ENCODE peak calls at places on chromosomes 1 and 21, in four cellular contexts. Y is K562, D is GM12878, T is WTC11. J is an unnamed sample.

GRCh38 chr1:60875139-60875538 is 207.2 kb upstream of the NFIA start:
- DNase-seq in Y (no peak), D (no peak), T (no peak), J (no peak)

GRCh38 chr1:182279302-182279701 is 112.3 kb downstream of the GLUL start:
- DNase-seq in Y (no peak), D (no peak), T (no peak), J (no peak)

GRCh38 chr1:42966688-42967609 is 8.3 kb upstream of the SLC2A1 start:
- DNase-seq in Y (peak), D (no peak), T (peak), J (peak)

GRCh38 chr1:168301664-168302320 is 21.1 kb downstream of the TBX19 start:
- DNase-seq in Y (no peak), D (no peak), T (no peak), J (peak)

GRCh38 chr1:21264913-21265312 is 25.4 kb downstream of the ECE1 start:
- DNase-seq in Y (no peak), D (no peak), T (no peak), J (no peak)

GRCh38 chr1:63435136-63435535 is 67.7 kb downstream of the ALG6 start:
- DNase-seq in Y (no peak), D (no peak), T (no peak), J (no peak)

GRCh38 chr1:150560576-150560975 is 11.4 kb downstream of the ADAMTSL4 start:
- DNase-seq in Y (no peak), D (no peak), T (no peak), J (no peak)

GRCh38 chr1:93238425-93238824 is 57.9 kb downstream of the CCDC18 start:
- DNase-seq in Y (no peak), D (no peak), T (no peak), J (no peak)

GRCh38 chr1:52474807-52475206 is 70.4 kb downstream of the PRPF38A start:
- DNase-seq in Y (no peak), D (no peak), T (no peak), J (no peak)

GRCh38 chr1:46197551-46198025 is 646 bp downstream of the POMGNT1 start:
- DNase-seq in Y (peak), D (no peak), T (no peak), J (no peak)

GRCh38 chr1:208154679-208155078 is 89.5 kb downstream of the PLXNA2 start:
- DNase-seq in Y (no peak), D (no peak), T (no peak), J (no peak)

GRCh38 chr1:208154040-208154439 is 90.1 kb downstream of the PLXNA2 start:
- DNase-seq in Y (no peak), D (no peak), T (no peak), J (no peak)

GRCh38 chr1:208156310-208156709 is 87.9 kb downstream of the PLXNA2 start:
- DNase-seq in Y (no peak), D (no peak), T (no peak), J (no peak)

GRCh38 chr1:208153386-208153785 is 90.8 kb downstream of the PLXNA2 start:
- DNase-seq in Y (no peak), D (no peak), T (no peak), J (no peak)

GRCh38 chr1:208155243-208155642 is 88.9 kb downstream of the PLXNA2 start:
- DNase-seq in Y (no peak), D (no peak), T (no peak), J (no peak)
- TF ChIP-seq CBFB in Y (no peak), D (no peak), T (no peak), J (no peak)

DNA sequence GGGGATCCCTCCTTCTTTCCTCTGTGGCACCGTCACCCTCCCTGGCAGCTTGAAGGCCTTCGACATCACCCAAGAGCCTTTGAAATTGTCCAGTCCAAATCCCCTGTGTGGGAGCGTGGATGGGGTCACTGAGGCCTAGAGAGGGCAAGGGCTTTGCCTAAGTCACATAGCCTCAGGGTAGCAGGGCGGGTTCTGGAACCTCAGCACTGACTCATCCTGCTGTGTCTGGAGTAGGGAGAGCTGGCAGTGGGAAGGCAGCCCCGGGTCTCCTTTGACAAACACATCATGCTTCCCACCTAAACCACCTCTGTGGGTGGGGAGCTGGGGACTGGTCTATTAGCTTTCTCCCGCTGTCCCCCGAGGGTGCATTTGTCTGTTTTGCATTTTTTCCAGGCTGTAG is 76.8 kb upstream of the POU3F1 start:
- DNase-seq in Y (no peak), D (no peak), T (no peak), J (no peak)
- TF ChIP-seq CBFB in Y (no peak), D (no peak), T (no peak), J (no peak)

GRCh38 chr21:27586986-27587385 is 620.1 kb upstream of the ADAMTS5 start:
- DNase-seq in Y (no peak), D (no peak), T (no peak), J (no peak)

GRCh38 chr21:27582246-27582945 is 615.5 kb upstream of the ADAMTS5 start:
- DNase-seq in Y (no peak), D (no peak), T (no peak), J (no peak)

GRCh38 chr21:27582946-27583270 is 616.0 kb upstream of the ADAMTS5 start:
- DNase-seq in Y (no peak), D (no peak), T (no peak), J (no peak)

GRCh38 chr21:27584266-27584665 is 617.4 kb upstream of the ADAMTS5 start:
- DNase-seq in Y (no peak), D (no peak), T (no peak), J (no peak)

GRCh38 chr21:27586326-27586725 is 619.4 kb upstream of the ADAMTS5 start:
- DNase-seq in Y (no peak), D (no peak), T (no peak), J (no peak)
- TF ChIP-seq CBFB in Y (no peak), D (no peak), T (no peak), J (no peak)

GRCh38 chr1:26361605-26362122 is 7.7 kb upstream of the CRYBG2 start:
- DNase-seq in Y (no peak), D (no peak), T (no peak), J (no peak)

GRCh38 chr1:26358411-26359384 is 4.8 kb upstream of the CRYBG2 start:
- DNase-seq in Y (peak), D (no peak), T (no peak), J (peak)

GRCh38 chr1:26360807-26361604 is 7.1 kb upstream of the CRYBG2 start:
- DNase-seq in Y (no peak), D (no peak), T (no peak), J (no peak)

GRCh38 chr1:26362331-26362730 is 8.4 kb upstream of the CRYBG2 start:
- DNase-seq in Y (no peak), D (no peak), T (no peak), J (no peak)

DNA sequence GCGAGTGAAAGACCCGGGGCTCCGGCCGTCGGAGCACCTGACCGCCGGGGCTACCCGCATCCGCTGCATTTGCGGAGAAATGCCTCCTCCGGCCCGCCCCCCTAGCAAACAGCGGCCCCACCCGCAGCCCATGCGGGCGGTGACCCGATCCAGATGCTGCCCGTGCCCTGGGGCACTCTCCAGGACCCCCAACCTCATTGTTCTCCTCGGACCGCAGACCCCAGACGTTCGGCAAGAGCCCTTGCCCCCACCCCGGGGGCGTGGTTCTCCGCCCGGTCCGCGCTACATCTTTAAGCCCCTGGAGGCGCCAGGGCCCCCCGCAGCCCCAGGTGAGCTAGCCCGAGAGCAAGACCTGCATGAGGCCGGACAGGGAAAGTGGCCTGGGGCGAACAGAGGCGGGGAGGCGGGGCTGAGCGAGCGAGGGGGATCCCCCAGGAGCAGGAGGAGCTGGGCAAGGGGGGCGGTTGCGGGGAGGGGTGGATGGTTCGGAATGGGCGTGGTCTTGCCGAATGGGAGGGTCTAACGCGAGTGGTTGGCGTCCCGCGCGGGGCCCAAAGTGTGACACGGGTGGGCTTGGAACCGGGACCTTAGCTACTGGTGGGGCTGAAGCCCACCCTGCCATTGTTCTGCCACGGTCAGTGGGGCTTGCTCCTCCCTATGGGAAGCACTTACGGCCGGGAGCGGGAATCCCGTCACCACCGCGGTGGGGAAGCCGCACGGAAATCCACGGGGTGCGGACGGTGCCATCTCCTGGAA is 6.3 kb upstream of the CRYBG2 start:
- DNase-seq in Y (no peak), D (no peak), T (peak), J (no peak)
- TF ChIP-seq CBFB in Y (no peak), D (no peak), T (no peak), J (no peak)

DNA sequence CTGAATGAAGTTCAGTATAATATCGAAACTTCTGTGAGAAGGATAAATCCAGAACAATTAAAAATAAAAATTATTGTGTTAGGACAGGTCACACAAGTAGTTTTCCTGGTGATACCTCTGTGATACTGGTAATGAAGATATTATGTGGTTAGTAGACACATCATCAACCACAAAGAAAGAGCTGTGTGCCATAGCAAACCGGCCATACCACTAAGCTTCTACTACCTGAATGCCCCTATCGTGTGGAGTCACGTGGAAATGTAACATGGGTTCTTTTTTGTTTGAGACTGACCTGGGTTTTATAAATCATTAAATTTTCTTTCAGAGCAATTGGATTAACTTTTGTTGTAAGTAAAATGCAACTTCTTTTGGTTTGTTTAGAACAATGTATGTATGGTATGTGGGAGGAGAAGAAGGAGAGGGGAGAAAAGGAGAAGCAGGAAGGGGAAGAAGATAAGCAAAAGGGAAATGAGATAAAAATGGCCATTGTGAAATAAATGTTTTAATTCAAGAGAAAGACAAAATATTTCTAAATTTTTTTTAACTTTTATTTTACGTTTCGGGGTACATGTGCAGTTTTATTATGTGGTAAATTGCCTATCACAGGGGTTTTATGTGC is 58.2 kb upstream of the LRRC8B start:
- DNase-seq in Y (no peak), D (no peak), T (no peak), J (no peak)
- TF ChIP-seq CBFB in Y (no peak), D (no peak), T (no peak), J (no peak)

GRCh38 chr1:110370827-110371226 is 20.0 kb downstream of the SLC16A4 start:
- DNase-seq in Y (no peak), D (no peak), T (no peak), J (no peak)
- TF ChIP-seq CBFB in Y (no peak), D (no peak), T (no peak), J (no peak)

J was measured in HepG2.